ENCODE peak calls at places on chromosomes 6 and 20, in six cellular contexts. One of them, this sample, is unnamed.

GRCh38 chr6:169663468-169663867 is 38.4 kb downstream of the WDR27 start:
- DNase-seq in IMR-90: no peak
- DNase-seq in fibroblast of lung: no peak
- DNase-seq in mesothelial cell of epicardium: no peak
- DNase-seq in stomach: no peak
- DNase-seq in AG09309: no peak
- DNase-seq in this sample: no peak

GRCh38 chr6:144063246-144063743 is 32.1 kb downstream of the SF3B5 start:
- DNase-seq in IMR-90: no peak
- DNase-seq in fibroblast of lung: no peak
- DNase-seq in mesothelial cell of epicardium: no peak
- DNase-seq in stomach: no peak
- DNase-seq in AG09309: no peak
- DNase-seq in this sample: no peak

GRCh38 chr20:50403565-50404418 is 106.4 kb upstream of the PTPN1 start:
- DNase-seq in IMR-90: no peak
- DNase-seq in fibroblast of lung: peak; percentile 40
- DNase-seq in mesothelial cell of epicardium: no peak
- DNase-seq in stomach: peak; percentile 63
- DNase-seq in AG09309: no peak
- DNase-seq in this sample: no peak

GRCh38 chr20:48797275-48797825 is 30.4 kb downstream of the PREX1 start:
- DNase-seq in IMR-90: no peak
- DNase-seq in fibroblast of lung: no peak
- DNase-seq in mesothelial cell of epicardium: no peak
- DNase-seq in stomach: no peak
- DNase-seq in AG09309: no peak
- DNase-seq in this sample: no peak

GRCh38 chr6:124999105-124999764 is 37.0 kb downstream of the RNF217 start:
- DNase-seq in IMR-90: no peak
- DNase-seq in fibroblast of lung: no peak
- DNase-seq in mesothelial cell of epicardium: no peak
- DNase-seq in stomach: peak; percentile 74
- DNase-seq in AG09309: no peak
- DNase-seq in this sample: peak; percentile 58

GRCh38 chr20:34663213-34663943 is 13.5 kb downstream of the PIGU start:
- DNase-seq in IMR-90: peak; percentile 10
- DNase-seq in fibroblast of lung: peak; percentile 15
- DNase-seq in mesothelial cell of epicardium: no peak
- DNase-seq in stomach: no peak
- DNase-seq in AG09309: peak; percentile 50
- DNase-seq in this sample: no peak

GRCh38 chr6:2149370-2150006 is 95.9 kb downstream of the GMDS start:
- DNase-seq in IMR-90: no peak
- DNase-seq in fibroblast of lung: no peak
- DNase-seq in mesothelial cell of epicardium: no peak
- DNase-seq in stomach: no peak
- DNase-seq in AG09309: no peak
- DNase-seq in this sample: no peak

GRCh38 chr20:54059691-54060364 is 10.6 kb downstream of the BCAS1 start:
- DNase-seq in IMR-90: no peak
- DNase-seq in fibroblast of lung: no peak
- DNase-seq in mesothelial cell of epicardium: no peak
- DNase-seq in stomach: no peak
- DNase-seq in AG09309: no peak
- DNase-seq in this sample: no peak

GRCh38 chr20:4567172-4567571 is 154.5 kb upstream of the PRND start:
- DNase-seq in IMR-90: no peak
- DNase-seq in fibroblast of lung: no peak
- DNase-seq in mesothelial cell of epicardium: no peak
- DNase-seq in stomach: no peak
- DNase-seq in AG09309: no peak
- DNase-seq in this sample: no peak

GRCh38 chr20:58471161-58471834 is 43.9 kb downstream of the APCDD1L start:
- DNase-seq in IMR-90: peak; percentile 15
- DNase-seq in fibroblast of lung: peak; percentile 67
- DNase-seq in mesothelial cell of epicardium: peak; percentile 48
- DNase-seq in stomach: no peak
- DNase-seq in AG09309: no peak
- DNase-seq in this sample: no peak

GRCh38 chr6:3075522-3076113 is 7.3 kb downstream of the RIPK1 start:
- DNase-seq in IMR-90: no peak
- DNase-seq in fibroblast of lung: peak; percentile 19
- DNase-seq in mesothelial cell of epicardium: no peak
- DNase-seq in stomach: no peak
- DNase-seq in AG09309: no peak
- DNase-seq in this sample: no peak

GRCh38 chr6:150394053-150394875 is 25.5 kb downstream of the IYD start:
- DNase-seq in IMR-90: no peak
- DNase-seq in fibroblast of lung: no peak
- DNase-seq in mesothelial cell of epicardium: no peak
- DNase-seq in stomach: no peak
- DNase-seq in AG09309: no peak
- DNase-seq in this sample: no peak

GRCh38 chr6:156992396-156992795 is 215.2 kb downstream of the ARID1B start:
- DNase-seq in IMR-90: no peak
- DNase-seq in fibroblast of lung: peak; percentile 17
- DNase-seq in mesothelial cell of epicardium: no peak
- DNase-seq in stomach: no peak
- DNase-seq in AG09309: no peak
- DNase-seq in this sample: no peak

GRCh38 chr6:135209803-135210202 is 28.7 kb downstream of the MYB start:
- DNase-seq in IMR-90: no peak
- DNase-seq in fibroblast of lung: no peak
- DNase-seq in mesothelial cell of epicardium: no peak
- DNase-seq in stomach: no peak
- DNase-seq in AG09309: no peak
- DNase-seq in this sample: no peak

GRCh38 chr6:139392834-139393233 is 18.4 kb upstream of the CITED2 start:
- DNase-seq in IMR-90: peak; percentile 73
- DNase-seq in fibroblast of lung: no peak
- DNase-seq in mesothelial cell of epicardium: no peak
- DNase-seq in stomach: no peak
- DNase-seq in AG09309: no peak
- DNase-seq in this sample: no peak

GRCh38 chr6:106642476-106642875 is 13.1 kb downstream of the QRSL1 start:
- DNase-seq in IMR-90: no peak
- DNase-seq in fibroblast of lung: no peak
- DNase-seq in mesothelial cell of epicardium: no peak
- DNase-seq in stomach: no peak
- DNase-seq in AG09309: no peak
- DNase-seq in this sample: peak; percentile 71

GRCh38 chr6:115783402-115784061 is 277.2 kb downstream of the FRK start:
- DNase-seq in IMR-90: no peak
- DNase-seq in fibroblast of lung: peak; percentile 1
- DNase-seq in mesothelial cell of epicardium: no peak
- DNase-seq in stomach: peak; percentile 60
- DNase-seq in AG09309: no peak
- DNase-seq in this sample: peak; percentile 28

GRCh38 chr6:146110990-146111389 is 82.1 kb downstream of the GRM1 start:
- DNase-seq in IMR-90: no peak
- DNase-seq in fibroblast of lung: no peak
- DNase-seq in mesothelial cell of epicardium: no peak
- DNase-seq in stomach: no peak
- DNase-seq in AG09309: no peak
- DNase-seq in this sample: no peak

GRCh38 chr6:122640377-122640776 is 30.2 kb downstream of the PKIB start:
- DNase-seq in IMR-90: no peak
- DNase-seq in fibroblast of lung: no peak
- DNase-seq in mesothelial cell of epicardium: no peak
- DNase-seq in stomach: no peak
- DNase-seq in AG09309: no peak
- DNase-seq in this sample: no peak

GRCh38 chr6:15426395-15426794 is 180.5 kb downstream of the JARID2 start:
- DNase-seq in IMR-90: no peak
- DNase-seq in fibroblast of lung: no peak
- DNase-seq in mesothelial cell of epicardium: no peak
- DNase-seq in stomach: no peak
- DNase-seq in AG09309: no peak
- DNase-seq in this sample: no peak

GRCh38 chr6:12008366-12009179 is 3.5 kb upstream of the HIVEP1 start:
- DNase-seq in IMR-90: peak; percentile 43
- DNase-seq in fibroblast of lung: peak; percentile 56
- DNase-seq in mesothelial cell of epicardium: peak; percentile 89
- DNase-seq in stomach: peak; percentile 70
- DNase-seq in AG09309: no peak
- DNase-seq in this sample: peak; percentile 68

GRCh38 chr20:52476074-52476751 is 284.6 kb upstream of the ZFP64 start:
- DNase-seq in IMR-90: no peak
- DNase-seq in fibroblast of lung: no peak
- DNase-seq in mesothelial cell of epicardium: no peak
- DNase-seq in stomach: no peak
- DNase-seq in AG09309: no peak
- DNase-seq in this sample: no peak

GRCh38 chr20:56429941-56430340 is 17.9 kb downstream of the CASS4 start:
- DNase-seq in IMR-90: no peak
- DNase-seq in fibroblast of lung: no peak
- DNase-seq in mesothelial cell of epicardium: no peak
- DNase-seq in stomach: no peak
- DNase-seq in AG09309: no peak
- DNase-seq in this sample: no peak

GRCh38 chr20:23366384-23366783 is 4.4 kb downstream of the GZF1 start:
- DNase-seq in IMR-90: no peak
- DNase-seq in fibroblast of lung: peak; percentile 17
- DNase-seq in mesothelial cell of epicardium: no peak
- DNase-seq in stomach: no peak
- DNase-seq in AG09309: no peak
- DNase-seq in this sample: no peak
- TF ChIP-seq CTCF in IMR-90: no peak
- TF ChIP-seq CTCF in fibroblast of lung: no peak
- TF ChIP-seq CTCF in mesothelial cell of epicardium: no peak
- TF ChIP-seq CTCF in stomach: no peak
- TF ChIP-seq CTCF in AG09309: no peak
- TF ChIP-seq CTCF in this sample: no peak

GRCh38 chr6:21230536-21230935 is 363.0 kb upstream of the SOX4 start:
- DNase-seq in IMR-90: no peak
- DNase-seq in fibroblast of lung: no peak
- DNase-seq in mesothelial cell of epicardium: no peak
- DNase-seq in stomach: no peak
- DNase-seq in AG09309: no peak
- DNase-seq in this sample: peak; percentile 26

GRCh38 chr6:21229061-21229460 is 364.5 kb upstream of the SOX4 start:
- DNase-seq in IMR-90: peak; percentile 16
- DNase-seq in fibroblast of lung: no peak
- DNase-seq in mesothelial cell of epicardium: no peak
- DNase-seq in stomach: no peak
- DNase-seq in AG09309: no peak
- DNase-seq in this sample: no peak

GRCh38 chr6:21228411-21228810 is 365.1 kb upstream of the SOX4 start:
- DNase-seq in IMR-90: peak; percentile 47
- DNase-seq in fibroblast of lung: no peak
- DNase-seq in mesothelial cell of epicardium: no peak
- DNase-seq in stomach: no peak
- DNase-seq in AG09309: no peak
- DNase-seq in this sample: no peak

GRCh38 chr6:21227486-21227885 is 366.1 kb upstream of the SOX4 start:
- DNase-seq in IMR-90: peak; percentile 54
- DNase-seq in fibroblast of lung: no peak
- DNase-seq in mesothelial cell of epicardium: no peak
- DNase-seq in stomach: no peak
- DNase-seq in AG09309: no peak
- DNase-seq in this sample: peak; percentile 30
- TF ChIP-seq CTCF in IMR-90: no peak
- TF ChIP-seq CTCF in fibroblast of lung: no peak
- TF ChIP-seq CTCF in mesothelial cell of epicardium: no peak
- TF ChIP-seq CTCF in stomach: no peak
- TF ChIP-seq CTCF in AG09309: peak; percentile 22
- TF ChIP-seq CTCF in this sample: no peak

GRCh38 chr20:2451939-2452732 is 18.5 kb downstream of the SNRPB start:
- DNase-seq in IMR-90: peak; percentile 62
- DNase-seq in fibroblast of lung: peak; percentile 70
- DNase-seq in mesothelial cell of epicardium: peak; percentile 82
- DNase-seq in stomach: peak; percentile 78
- DNase-seq in AG09309: no peak
- DNase-seq in this sample: peak; percentile 81
- TF ChIP-seq CTCF in IMR-90: peak; percentile 79
- TF ChIP-seq CTCF in fibroblast of lung: peak; percentile 62
- TF ChIP-seq CTCF in mesothelial cell of epicardium: peak; percentile 86
- TF ChIP-seq CTCF in stomach: no peak
- TF ChIP-seq CTCF in AG09309: peak; percentile 94
- TF ChIP-seq CTCF in this sample: peak; percentile 70

GRCh38 chr6:149319413-149319812 is 1.9 kb downstream of the TAB2 start:
- DNase-seq in IMR-90: no peak
- DNase-seq in fibroblast of lung: no peak
- DNase-seq in mesothelial cell of epicardium: no peak
- DNase-seq in stomach: no peak
- DNase-seq in AG09309: no peak
- DNase-seq in this sample: no peak

GRCh38 chr6:149318581-149319286 is 1.2 kb downstream of the TAB2 start:
- DNase-seq in IMR-90: no peak
- DNase-seq in fibroblast of lung: no peak
- DNase-seq in mesothelial cell of epicardium: no peak
- DNase-seq in stomach: no peak
- DNase-seq in AG09309: no peak
- DNase-seq in this sample: peak; percentile 45

GRCh38 chr6:149317656-149318571 is at the start of gene TAB2:
- DNase-seq in IMR-90: no peak
- DNase-seq in fibroblast of lung: no peak
- DNase-seq in mesothelial cell of epicardium: peak; percentile 75
- DNase-seq in stomach: peak; percentile 39
- DNase-seq in AG09309: no peak
- DNase-seq in this sample: peak; percentile 33

GRCh38 chr6:149316108-149316727 is 1.3 kb upstream of the TAB2 start:
- DNase-seq in IMR-90: no peak
- DNase-seq in fibroblast of lung: no peak
- DNase-seq in mesothelial cell of epicardium: no peak
- DNase-seq in stomach: no peak
- DNase-seq in AG09309: no peak
- DNase-seq in this sample: no peak

DNA sequence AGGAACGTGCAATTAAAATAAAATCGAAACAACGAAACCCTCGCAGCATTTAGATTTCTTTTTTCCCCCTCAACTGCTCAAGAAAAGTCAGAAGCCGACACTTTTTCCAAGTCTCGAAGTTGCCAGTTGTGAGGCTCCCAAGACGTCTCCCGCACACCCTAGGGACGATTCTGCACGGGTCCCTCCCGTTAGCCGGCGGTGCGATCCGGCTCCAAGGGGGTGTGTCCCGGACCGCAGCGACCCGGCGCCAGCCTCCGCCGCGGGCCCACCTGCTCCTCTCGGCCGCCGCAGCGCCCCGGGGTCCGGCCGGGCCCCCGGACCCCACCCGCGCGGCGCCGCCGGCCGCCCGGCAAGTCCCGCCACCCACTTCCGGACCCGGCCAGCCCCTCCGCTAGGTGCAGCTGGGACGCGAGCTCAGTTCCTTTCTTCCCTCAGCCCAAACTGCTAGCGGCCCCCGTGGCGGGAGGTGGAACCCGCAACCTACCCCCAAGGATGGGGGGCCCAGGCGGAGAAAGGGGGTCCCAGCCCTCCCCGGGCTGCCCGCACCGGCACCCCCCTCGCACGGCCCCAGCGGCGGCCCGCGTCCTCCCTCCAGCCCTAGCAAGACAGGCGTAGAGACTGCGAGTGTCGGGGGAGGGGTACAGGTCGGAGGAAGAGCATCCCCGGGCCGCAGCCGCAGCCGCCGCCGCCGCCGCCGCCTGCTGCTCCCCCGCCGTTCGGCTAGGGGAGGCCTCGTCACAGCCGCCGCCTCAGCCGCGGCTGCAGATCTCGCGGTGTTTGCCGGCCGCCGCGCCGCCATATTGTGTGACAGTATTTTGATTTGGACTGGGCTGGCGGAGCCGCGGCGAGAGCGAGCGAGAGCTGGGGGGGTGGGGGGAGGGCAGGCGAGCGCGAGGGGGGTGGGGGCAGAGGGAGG is 514 bp upstream of the TAB2 start:
- DNase-seq in IMR-90: peak; percentile 89
- DNase-seq in fibroblast of lung: peak; percentile 91
- DNase-seq in mesothelial cell of epicardium: peak; percentile 88
- DNase-seq in stomach: peak; percentile 90
- DNase-seq in AG09309: peak; percentile 69
- DNase-seq in this sample: peak; percentile 89
- TF ChIP-seq CTCF in IMR-90: no peak
- TF ChIP-seq CTCF in fibroblast of lung: peak; percentile 14
- TF ChIP-seq CTCF in mesothelial cell of epicardium: no peak
- TF ChIP-seq CTCF in stomach: no peak
- TF ChIP-seq CTCF in AG09309: no peak
- TF ChIP-seq CTCF in this sample: no peak

This sample was measured in MCF 10A.